ENCODE peak calls at places on chromosomes 7 and 10, in nine cellular contexts. One of them, this sample, is unnamed.

GRCh38 chr7:19020711-19021110 is 96.7 kb downstream of the TWIST1 start:
- DNase-seq in HFF-Myc: no peak
- DNase-seq in iPS DF 6.9: no peak
- DNase-seq in nucleus accumbens: no peak
- DNase-seq in stimulated activated CD4-positive, alpha-beta T cell treated with anti-CD3 and anti-CD28 coated beads, Interleukin-4, amount 100 ng/mL, for 1 hour: no peak
- DNase-seq in fibroblast of mammary gland: peak
- DNase-seq in stimulated activated CD8-positive, alpha-beta memory T cell treated with anti-CD3 and anti-CD28 coated beads, Interleukin-2, amount 100 ng/mL, for 1 hour: no peak
- DNase-seq in HFFc6: peak
- DNase-seq in choroid plexus epithelial cell: no peak
- DNase-seq in this sample: no peak

GRCh38 chr7:2042650-2043049 is 190.1 kb downstream of the MAD1L1 start:
- DNase-seq in HFF-Myc: no peak
- DNase-seq in iPS DF 6.9: no peak
- DNase-seq in nucleus accumbens: no peak
- DNase-seq in stimulated activated CD4-positive, alpha-beta T cell treated with anti-CD3 and anti-CD28 coated beads, Interleukin-4, amount 100 ng/mL, for 1 hour: no peak
- DNase-seq in fibroblast of mammary gland: no peak
- DNase-seq in stimulated activated CD8-positive, alpha-beta memory T cell treated with anti-CD3 and anti-CD28 coated beads, Interleukin-2, amount 100 ng/mL, for 1 hour: no peak
- DNase-seq in HFFc6: no peak
- DNase-seq in choroid plexus epithelial cell: no peak
- DNase-seq in this sample: no peak

GRCh38 chr10:129872001-129872400 is 92.1 kb downstream of the EBF3 start:
- DNase-seq in HFF-Myc: no peak
- DNase-seq in iPS DF 6.9: no peak
- DNase-seq in nucleus accumbens: no peak
- DNase-seq in stimulated activated CD4-positive, alpha-beta T cell treated with anti-CD3 and anti-CD28 coated beads, Interleukin-4, amount 100 ng/mL, for 1 hour: no peak
- DNase-seq in fibroblast of mammary gland: no peak
- DNase-seq in stimulated activated CD8-positive, alpha-beta memory T cell treated with anti-CD3 and anti-CD28 coated beads, Interleukin-2, amount 100 ng/mL, for 1 hour: no peak
- DNase-seq in HFFc6: no peak
- DNase-seq in choroid plexus epithelial cell: no peak
- DNase-seq in this sample: no peak

GRCh38 chr10:118865998-118866778 is 111.4 kb upstream of the CACUL1 start:
- DNase-seq in HFF-Myc: no peak
- DNase-seq in iPS DF 6.9: no peak
- DNase-seq in nucleus accumbens: no peak
- DNase-seq in stimulated activated CD4-positive, alpha-beta T cell treated with anti-CD3 and anti-CD28 coated beads, Interleukin-4, amount 100 ng/mL, for 1 hour: no peak
- DNase-seq in fibroblast of mammary gland: no peak
- DNase-seq in stimulated activated CD8-positive, alpha-beta memory T cell treated with anti-CD3 and anti-CD28 coated beads, Interleukin-2, amount 100 ng/mL, for 1 hour: no peak
- DNase-seq in HFFc6: no peak
- DNase-seq in choroid plexus epithelial cell: peak
- DNase-seq in this sample: no peak

GRCh38 chr7:87007063-87007462 is 52.4 kb downstream of the ELAPOR2 start:
- DNase-seq in HFF-Myc: no peak
- DNase-seq in iPS DF 6.9: no peak
- DNase-seq in nucleus accumbens: no peak
- DNase-seq in stimulated activated CD4-positive, alpha-beta T cell treated with anti-CD3 and anti-CD28 coated beads, Interleukin-4, amount 100 ng/mL, for 1 hour: no peak
- DNase-seq in fibroblast of mammary gland: no peak
- DNase-seq in stimulated activated CD8-positive, alpha-beta memory T cell treated with anti-CD3 and anti-CD28 coated beads, Interleukin-2, amount 100 ng/mL, for 1 hour: no peak
- DNase-seq in HFFc6: no peak
- DNase-seq in choroid plexus epithelial cell: no peak
- DNase-seq in this sample: no peak

GRCh38 chr7:2936891-2937580 is 92.9 kb upstream of the GNA12 start:
- DNase-seq in HFF-Myc: no peak
- DNase-seq in iPS DF 6.9: no peak
- DNase-seq in nucleus accumbens: no peak
- DNase-seq in stimulated activated CD4-positive, alpha-beta T cell treated with anti-CD3 and anti-CD28 coated beads, Interleukin-4, amount 100 ng/mL, for 1 hour: no peak
- DNase-seq in fibroblast of mammary gland: no peak
- DNase-seq in stimulated activated CD8-positive, alpha-beta memory T cell treated with anti-CD3 and anti-CD28 coated beads, Interleukin-2, amount 100 ng/mL, for 1 hour: no peak
- DNase-seq in HFFc6: no peak
- DNase-seq in choroid plexus epithelial cell: no peak
- DNase-seq in this sample: no peak

GRCh38 chr10:32990811-32991210 is 32.8 kb upstream of the ITGB1 start:
- DNase-seq in HFF-Myc: no peak
- DNase-seq in iPS DF 6.9: no peak
- DNase-seq in nucleus accumbens: no peak
- DNase-seq in stimulated activated CD4-positive, alpha-beta T cell treated with anti-CD3 and anti-CD28 coated beads, Interleukin-4, amount 100 ng/mL, for 1 hour: no peak
- DNase-seq in fibroblast of mammary gland: no peak
- DNase-seq in stimulated activated CD8-positive, alpha-beta memory T cell treated with anti-CD3 and anti-CD28 coated beads, Interleukin-2, amount 100 ng/mL, for 1 hour: no peak
- DNase-seq in HFFc6: no peak
- DNase-seq in choroid plexus epithelial cell: no peak
- DNase-seq in this sample: no peak

GRCh38 chr7:47889723-47890122 is 58.5 kb downstream of the PKD1L1 start:
- DNase-seq in HFF-Myc: no peak
- DNase-seq in iPS DF 6.9: no peak
- DNase-seq in nucleus accumbens: no peak
- DNase-seq in stimulated activated CD4-positive, alpha-beta T cell treated with anti-CD3 and anti-CD28 coated beads, Interleukin-4, amount 100 ng/mL, for 1 hour: no peak
- DNase-seq in fibroblast of mammary gland: no peak
- DNase-seq in stimulated activated CD8-positive, alpha-beta memory T cell treated with anti-CD3 and anti-CD28 coated beads, Interleukin-2, amount 100 ng/mL, for 1 hour: no peak
- DNase-seq in HFFc6: no peak
- DNase-seq in choroid plexus epithelial cell: no peak
- DNase-seq in this sample: no peak

GRCh38 chr10:71772832-71773220 is 494 bp downstream of the VSIR start:
- DNase-seq in HFF-Myc: no peak
- DNase-seq in iPS DF 6.9: no peak
- DNase-seq in nucleus accumbens: no peak
- DNase-seq in stimulated activated CD4-positive, alpha-beta T cell treated with anti-CD3 and anti-CD28 coated beads, Interleukin-4, amount 100 ng/mL, for 1 hour: peak
- DNase-seq in fibroblast of mammary gland: no peak
- DNase-seq in stimulated activated CD8-positive, alpha-beta memory T cell treated with anti-CD3 and anti-CD28 coated beads, Interleukin-2, amount 100 ng/mL, for 1 hour: no peak
- DNase-seq in HFFc6: no peak
- DNase-seq in choroid plexus epithelial cell: no peak
- DNase-seq in this sample: no peak

GRCh38 chr7:115499966-115500365 is 530.6 kb downstream of the TFEC start:
- DNase-seq in HFF-Myc: no peak
- DNase-seq in iPS DF 6.9: no peak
- DNase-seq in nucleus accumbens: no peak
- DNase-seq in stimulated activated CD4-positive, alpha-beta T cell treated with anti-CD3 and anti-CD28 coated beads, Interleukin-4, amount 100 ng/mL, for 1 hour: no peak
- DNase-seq in fibroblast of mammary gland: no peak
- DNase-seq in stimulated activated CD8-positive, alpha-beta memory T cell treated with anti-CD3 and anti-CD28 coated beads, Interleukin-2, amount 100 ng/mL, for 1 hour: no peak
- DNase-seq in HFFc6: no peak
- DNase-seq in choroid plexus epithelial cell: no peak
- DNase-seq in this sample: no peak

GRCh38 chr10:103416436-103417147 is 20.2 kb downstream of the PDCD11 start:
- DNase-seq in HFF-Myc: peak
- DNase-seq in iPS DF 6.9: no peak
- DNase-seq in nucleus accumbens: no peak
- DNase-seq in stimulated activated CD4-positive, alpha-beta T cell treated with anti-CD3 and anti-CD28 coated beads, Interleukin-4, amount 100 ng/mL, for 1 hour: peak
- DNase-seq in fibroblast of mammary gland: peak
- DNase-seq in stimulated activated CD8-positive, alpha-beta memory T cell treated with anti-CD3 and anti-CD28 coated beads, Interleukin-2, amount 100 ng/mL, for 1 hour: peak
- DNase-seq in HFFc6: peak
- DNase-seq in choroid plexus epithelial cell: peak
- DNase-seq in this sample: peak

GRCh38 chr7:116862234-116863167 is at the start of gene CAPZA2:
- DNase-seq in HFF-Myc: peak
- DNase-seq in iPS DF 6.9: peak
- DNase-seq in nucleus accumbens: peak
- DNase-seq in stimulated activated CD4-positive, alpha-beta T cell treated with anti-CD3 and anti-CD28 coated beads, Interleukin-4, amount 100 ng/mL, for 1 hour: peak
- DNase-seq in fibroblast of mammary gland: peak
- DNase-seq in stimulated activated CD8-positive, alpha-beta memory T cell treated with anti-CD3 and anti-CD28 coated beads, Interleukin-2, amount 100 ng/mL, for 1 hour: peak
- DNase-seq in HFFc6: peak
- DNase-seq in choroid plexus epithelial cell: peak
- DNase-seq in this sample: peak

GRCh38 chr10:16828114-16828568 is 10.9 kb upstream of the RSU1 start:
- DNase-seq in HFF-Myc: peak
- DNase-seq in iPS DF 6.9: peak
- DNase-seq in nucleus accumbens: peak
- DNase-seq in stimulated activated CD4-positive, alpha-beta T cell treated with anti-CD3 and anti-CD28 coated beads, Interleukin-4, amount 100 ng/mL, for 1 hour: peak
- DNase-seq in fibroblast of mammary gland: peak
- DNase-seq in stimulated activated CD8-positive, alpha-beta memory T cell treated with anti-CD3 and anti-CD28 coated beads, Interleukin-2, amount 100 ng/mL, for 1 hour: peak
- DNase-seq in HFFc6: peak
- DNase-seq in choroid plexus epithelial cell: peak
- DNase-seq in this sample: peak

GRCh38 chr7:124762611-124763143 is 2.9 kb downstream of the GPR37 start:
- DNase-seq in HFF-Myc: no peak
- DNase-seq in iPS DF 6.9: no peak
- DNase-seq in nucleus accumbens: peak
- DNase-seq in stimulated activated CD4-positive, alpha-beta T cell treated with anti-CD3 and anti-CD28 coated beads, Interleukin-4, amount 100 ng/mL, for 1 hour: no peak
- DNase-seq in fibroblast of mammary gland: no peak
- DNase-seq in stimulated activated CD8-positive, alpha-beta memory T cell treated with anti-CD3 and anti-CD28 coated beads, Interleukin-2, amount 100 ng/mL, for 1 hour: no peak
- DNase-seq in HFFc6: no peak
- DNase-seq in choroid plexus epithelial cell: no peak
- DNase-seq in this sample: no peak

GRCh38 chr7:101877882-101878591 is 60.6 kb downstream of the CUX1 start:
- DNase-seq in HFF-Myc: no peak
- DNase-seq in iPS DF 6.9: no peak
- DNase-seq in nucleus accumbens: no peak
- DNase-seq in stimulated activated CD4-positive, alpha-beta T cell treated with anti-CD3 and anti-CD28 coated beads, Interleukin-4, amount 100 ng/mL, for 1 hour: no peak
- DNase-seq in fibroblast of mammary gland: no peak
- DNase-seq in stimulated activated CD8-positive, alpha-beta memory T cell treated with anti-CD3 and anti-CD28 coated beads, Interleukin-2, amount 100 ng/mL, for 1 hour: no peak
- DNase-seq in HFFc6: no peak
- DNase-seq in choroid plexus epithelial cell: no peak
- DNase-seq in this sample: no peak

GRCh38 chr7:88092676-88092999 is 127.2 kb downstream of the SRI start:
- DNase-seq in HFF-Myc: no peak
- DNase-seq in iPS DF 6.9: no peak
- DNase-seq in nucleus accumbens: no peak
- DNase-seq in stimulated activated CD4-positive, alpha-beta T cell treated with anti-CD3 and anti-CD28 coated beads, Interleukin-4, amount 100 ng/mL, for 1 hour: no peak
- DNase-seq in fibroblast of mammary gland: no peak
- DNase-seq in stimulated activated CD8-positive, alpha-beta memory T cell treated with anti-CD3 and anti-CD28 coated beads, Interleukin-2, amount 100 ng/mL, for 1 hour: no peak
- DNase-seq in HFFc6: no peak
- DNase-seq in choroid plexus epithelial cell: no peak
- DNase-seq in this sample: no peak

GRCh38 chr7:144723311-144723710 is 112.5 kb downstream of the TPK1 start:
- DNase-seq in HFF-Myc: no peak
- DNase-seq in iPS DF 6.9: no peak
- DNase-seq in nucleus accumbens: no peak
- DNase-seq in stimulated activated CD4-positive, alpha-beta T cell treated with anti-CD3 and anti-CD28 coated beads, Interleukin-4, amount 100 ng/mL, for 1 hour: no peak
- DNase-seq in fibroblast of mammary gland: no peak
- DNase-seq in stimulated activated CD8-positive, alpha-beta memory T cell treated with anti-CD3 and anti-CD28 coated beads, Interleukin-2, amount 100 ng/mL, for 1 hour: no peak
- DNase-seq in HFFc6: no peak
- DNase-seq in choroid plexus epithelial cell: no peak
- DNase-seq in this sample: no peak

GRCh38 chr10:119575506-119575905 is 21.3 kb downstream of the TIAL1 start:
- DNase-seq in HFF-Myc: no peak
- DNase-seq in iPS DF 6.9: no peak
- DNase-seq in nucleus accumbens: no peak
- DNase-seq in stimulated activated CD4-positive, alpha-beta T cell treated with anti-CD3 and anti-CD28 coated beads, Interleukin-4, amount 100 ng/mL, for 1 hour: no peak
- DNase-seq in fibroblast of mammary gland: peak
- DNase-seq in stimulated activated CD8-positive, alpha-beta memory T cell treated with anti-CD3 and anti-CD28 coated beads, Interleukin-2, amount 100 ng/mL, for 1 hour: no peak
- DNase-seq in HFFc6: no peak
- DNase-seq in choroid plexus epithelial cell: peak
- DNase-seq in this sample: peak

GRCh38 chr10:132106431-132106830 is 40.7 kb downstream of the JAKMIP3 start:
- DNase-seq in HFF-Myc: no peak
- DNase-seq in iPS DF 6.9: no peak
- DNase-seq in nucleus accumbens: no peak
- DNase-seq in stimulated activated CD4-positive, alpha-beta T cell treated with anti-CD3 and anti-CD28 coated beads, Interleukin-4, amount 100 ng/mL, for 1 hour: no peak
- DNase-seq in fibroblast of mammary gland: no peak
- DNase-seq in stimulated activated CD8-positive, alpha-beta memory T cell treated with anti-CD3 and anti-CD28 coated beads, Interleukin-2, amount 100 ng/mL, for 1 hour: no peak
- DNase-seq in HFFc6: no peak
- DNase-seq in choroid plexus epithelial cell: no peak
- DNase-seq in this sample: no peak

GRCh38 chr10:102599565-102600327 is 44.5 kb upstream of the TRIM8 start:
- DNase-seq in HFF-Myc: no peak
- DNase-seq in iPS DF 6.9: no peak
- DNase-seq in nucleus accumbens: no peak
- DNase-seq in stimulated activated CD4-positive, alpha-beta T cell treated with anti-CD3 and anti-CD28 coated beads, Interleukin-4, amount 100 ng/mL, for 1 hour: no peak
- DNase-seq in fibroblast of mammary gland: no peak
- DNase-seq in stimulated activated CD8-positive, alpha-beta memory T cell treated with anti-CD3 and anti-CD28 coated beads, Interleukin-2, amount 100 ng/mL, for 1 hour: no peak
- DNase-seq in HFFc6: no peak
- DNase-seq in choroid plexus epithelial cell: peak
- DNase-seq in this sample: peak

GRCh38 chr10:49841615-49842180 is 79.6 kb upstream of the OGDHL start:
- DNase-seq in HFF-Myc: no peak
- DNase-seq in iPS DF 6.9: no peak
- DNase-seq in nucleus accumbens: no peak
- DNase-seq in stimulated activated CD4-positive, alpha-beta T cell treated with anti-CD3 and anti-CD28 coated beads, Interleukin-4, amount 100 ng/mL, for 1 hour: no peak
- DNase-seq in fibroblast of mammary gland: no peak
- DNase-seq in stimulated activated CD8-positive, alpha-beta memory T cell treated with anti-CD3 and anti-CD28 coated beads, Interleukin-2, amount 100 ng/mL, for 1 hour: no peak
- DNase-seq in HFFc6: no peak
- DNase-seq in choroid plexus epithelial cell: no peak
- DNase-seq in this sample: no peak

GRCh38 chr10:6980353-6980752 is 400.3 kb upstream of the PRKCQ start:
- DNase-seq in HFF-Myc: no peak
- DNase-seq in iPS DF 6.9: no peak
- DNase-seq in nucleus accumbens: no peak
- DNase-seq in stimulated activated CD4-positive, alpha-beta T cell treated with anti-CD3 and anti-CD28 coated beads, Interleukin-4, amount 100 ng/mL, for 1 hour: no peak
- DNase-seq in fibroblast of mammary gland: no peak
- DNase-seq in stimulated activated CD8-positive, alpha-beta memory T cell treated with anti-CD3 and anti-CD28 coated beads, Interleukin-2, amount 100 ng/mL, for 1 hour: no peak
- DNase-seq in HFFc6: no peak
- DNase-seq in choroid plexus epithelial cell: no peak
- DNase-seq in this sample: no peak

GRCh38 chr7:126783613-126784012 is 469.1 kb downstream of the GRM8 start:
- DNase-seq in HFF-Myc: no peak
- DNase-seq in iPS DF 6.9: no peak
- DNase-seq in nucleus accumbens: no peak
- DNase-seq in stimulated activated CD4-positive, alpha-beta T cell treated with anti-CD3 and anti-CD28 coated beads, Interleukin-4, amount 100 ng/mL, for 1 hour: no peak
- DNase-seq in fibroblast of mammary gland: no peak
- DNase-seq in stimulated activated CD8-positive, alpha-beta memory T cell treated with anti-CD3 and anti-CD28 coated beads, Interleukin-2, amount 100 ng/mL, for 1 hour: no peak
- DNase-seq in HFFc6: no peak
- DNase-seq in choroid plexus epithelial cell: no peak
- DNase-seq in this sample: no peak

GRCh38 chr7:117085769-117086463 is 132.6 kb downstream of the ST7 start:
- DNase-seq in HFF-Myc: no peak
- DNase-seq in iPS DF 6.9: no peak
- DNase-seq in nucleus accumbens: no peak
- DNase-seq in stimulated activated CD4-positive, alpha-beta T cell treated with anti-CD3 and anti-CD28 coated beads, Interleukin-4, amount 100 ng/mL, for 1 hour: no peak
- DNase-seq in fibroblast of mammary gland: peak
- DNase-seq in stimulated activated CD8-positive, alpha-beta memory T cell treated with anti-CD3 and anti-CD28 coated beads, Interleukin-2, amount 100 ng/mL, for 1 hour: no peak
- DNase-seq in HFFc6: peak
- DNase-seq in choroid plexus epithelial cell: peak
- DNase-seq in this sample: peak

GRCh38 chr10:118259288-118259906 is 82.7 kb downstream of the FAM204A start:
- DNase-seq in HFF-Myc: no peak
- DNase-seq in iPS DF 6.9: peak
- DNase-seq in nucleus accumbens: no peak
- DNase-seq in stimulated activated CD4-positive, alpha-beta T cell treated with anti-CD3 and anti-CD28 coated beads, Interleukin-4, amount 100 ng/mL, for 1 hour: peak
- DNase-seq in fibroblast of mammary gland: peak
- DNase-seq in stimulated activated CD8-positive, alpha-beta memory T cell treated with anti-CD3 and anti-CD28 coated beads, Interleukin-2, amount 100 ng/mL, for 1 hour: no peak
- DNase-seq in HFFc6: no peak
- DNase-seq in choroid plexus epithelial cell: peak
- DNase-seq in this sample: peak

GRCh38 chr7:121761399-121761798 is 111.6 kb upstream of the PTPRZ1 start:
- DNase-seq in HFF-Myc: no peak
- DNase-seq in iPS DF 6.9: no peak
- DNase-seq in nucleus accumbens: no peak
- DNase-seq in stimulated activated CD4-positive, alpha-beta T cell treated with anti-CD3 and anti-CD28 coated beads, Interleukin-4, amount 100 ng/mL, for 1 hour: no peak
- DNase-seq in fibroblast of mammary gland: peak
- DNase-seq in stimulated activated CD8-positive, alpha-beta memory T cell treated with anti-CD3 and anti-CD28 coated beads, Interleukin-2, amount 100 ng/mL, for 1 hour: no peak
- DNase-seq in HFFc6: no peak
- DNase-seq in choroid plexus epithelial cell: no peak
- DNase-seq in this sample: peak

GRCh38 chr7:165661-166369 is 26.6 kb upstream of the FAM20C start:
- DNase-seq in HFF-Myc: no peak
- DNase-seq in iPS DF 6.9: no peak
- DNase-seq in nucleus accumbens: no peak
- DNase-seq in stimulated activated CD4-positive, alpha-beta T cell treated with anti-CD3 and anti-CD28 coated beads, Interleukin-4, amount 100 ng/mL, for 1 hour: no peak
- DNase-seq in fibroblast of mammary gland: no peak
- DNase-seq in stimulated activated CD8-positive, alpha-beta memory T cell treated with anti-CD3 and anti-CD28 coated beads, Interleukin-2, amount 100 ng/mL, for 1 hour: no peak
- DNase-seq in HFFc6: no peak
- DNase-seq in choroid plexus epithelial cell: no peak
- DNase-seq in this sample: no peak

GRCh38 chr10:79431891-79432831 is 13.3 kb downstream of the ZCCHC24 start:
- DNase-seq in HFF-Myc: no peak
- DNase-seq in iPS DF 6.9: no peak
- DNase-seq in nucleus accumbens: no peak
- DNase-seq in stimulated activated CD4-positive, alpha-beta T cell treated with anti-CD3 and anti-CD28 coated beads, Interleukin-4, amount 100 ng/mL, for 1 hour: no peak
- DNase-seq in fibroblast of mammary gland: peak
- DNase-seq in stimulated activated CD8-positive, alpha-beta memory T cell treated with anti-CD3 and anti-CD28 coated beads, Interleukin-2, amount 100 ng/mL, for 1 hour: no peak
- DNase-seq in HFFc6: no peak
- DNase-seq in choroid plexus epithelial cell: peak
- DNase-seq in this sample: peak

GRCh38 chr10:29150010-29150409 is 138.9 kb upstream of the LYZL1 start:
- DNase-seq in HFF-Myc: no peak
- DNase-seq in iPS DF 6.9: no peak
- DNase-seq in nucleus accumbens: no peak
- DNase-seq in stimulated activated CD4-positive, alpha-beta T cell treated with anti-CD3 and anti-CD28 coated beads, Interleukin-4, amount 100 ng/mL, for 1 hour: no peak
- DNase-seq in fibroblast of mammary gland: no peak
- DNase-seq in stimulated activated CD8-positive, alpha-beta memory T cell treated with anti-CD3 and anti-CD28 coated beads, Interleukin-2, amount 100 ng/mL, for 1 hour: no peak
- DNase-seq in HFFc6: no peak
- DNase-seq in choroid plexus epithelial cell: peak
- DNase-seq in this sample: peak

GRCh38 chr10:60728056-60728455 is 50.2 kb upstream of the CDK1 start:
- DNase-seq in HFF-Myc: no peak
- DNase-seq in iPS DF 6.9: no peak
- DNase-seq in nucleus accumbens: no peak
- DNase-seq in stimulated activated CD4-positive, alpha-beta T cell treated with anti-CD3 and anti-CD28 coated beads, Interleukin-4, amount 100 ng/mL, for 1 hour: no peak
- DNase-seq in fibroblast of mammary gland: no peak
- DNase-seq in stimulated activated CD8-positive, alpha-beta memory T cell treated with anti-CD3 and anti-CD28 coated beads, Interleukin-2, amount 100 ng/mL, for 1 hour: no peak
- DNase-seq in HFFc6: no peak
- DNase-seq in choroid plexus epithelial cell: no peak
- DNase-seq in this sample: no peak

GRCh38 chr7:100465702-100466311 is 1.7 kb upstream of the SPACDR start:
- DNase-seq in HFF-Myc: no peak
- DNase-seq in iPS DF 6.9: no peak
- DNase-seq in nucleus accumbens: peak
- DNase-seq in stimulated activated CD4-positive, alpha-beta T cell treated with anti-CD3 and anti-CD28 coated beads, Interleukin-4, amount 100 ng/mL, for 1 hour: no peak
- DNase-seq in fibroblast of mammary gland: peak
- DNase-seq in stimulated activated CD8-positive, alpha-beta memory T cell treated with anti-CD3 and anti-CD28 coated beads, Interleukin-2, amount 100 ng/mL, for 1 hour: no peak
- DNase-seq in HFFc6: peak
- DNase-seq in choroid plexus epithelial cell: peak
- DNase-seq in this sample: peak

This sample was measured in amniotic epithelial cell.